ENCODE peak calls at places on chromosome 18, in six cellular contexts. Z is MM.1S, C is cardiac muscle cell, U is fibroblast of mammary gland, F is left lung, K is body of pancreas. E is an unnamed sample.

GRCh38 chr18:32772580-32773186 is at the start of gene KLHL14:
- DNase-seq in F (no peak), U (no peak), Z (no peak), K (no peak), C (no peak), E (no peak)

GRCh38 chr18:3264362-3264761 is 2.4 kb downstream of the MYL12B start:
- DNase-seq in K (no peak), F (no peak), C (no peak), Z (no peak), U (peak), E (no peak)

GRCh38 chr18:77482190-77482928 is 232.7 kb downstream of the GALR1 start:
- DNase-seq in C (no peak), K (no peak), F (no peak), Z (no peak), U (no peak), E (no peak)

GRCh38 chr18:67783215-67783946 is 266.9 kb upstream of the DSEL start:
- DNase-seq in K (no peak), F (no peak), C (no peak), Z (no peak), U (peak), E (peak)

GRCh38 chr18:23683671-23684070 is 5.6 kb upstream of the LAMA3 start:
- DNase-seq in F (peak), K (no peak), Z (no peak), C (no peak), U (peak), E (no peak)

GRCh38 chr18:70368903-70369302 is 80.1 kb downstream of the SOCS6 start:
- DNase-seq in C (no peak), U (peak), K (no peak), F (no peak), Z (no peak), E (no peak)

GRCh38 chr18:24446953-24447537 is 13.4 kb upstream of the HRH4 start:
- DNase-seq in C (no peak), U (peak), K (no peak), Z (peak), F (no peak), E (no peak)

GRCh38 chr18:73235491-73235890 is 367.7 kb upstream of the NETO1 start:
- DNase-seq in C (peak), F (peak), Z (peak), K (no peak), U (peak), E (no peak)

GRCh38 chr18:3454365-3455089 is 4.6 kb downstream of the TGIF1 start:
- DNase-seq in Z (peak), U (peak), C (peak), K (peak), F (no peak), E (peak)

GRCh38 chr18:45287531-45287930 is 327.7 kb upstream of the SLC14A2 start:
- DNase-seq in F (no peak), Z (no peak), C (no peak), U (no peak), K (peak), E (no peak)

GRCh38 chr18:51890762-51891161 is 449.2 kb upstream of the DCC start:
- DNase-seq in U (no peak), C (no peak), F (peak), K (peak), Z (no peak), E (no peak)

GRCh38 chr18:76985156-76985950 is 147.2 kb downstream of the MBP start:
- DNase-seq in U (no peak), K (no peak), Z (no peak), F (no peak), C (no peak), E (no peak)

GRCh38 chr18:9743200-9744016 is 35.3 kb downstream of the RAB31 start:
- DNase-seq in U (peak), C (no peak), F (no peak), Z (no peak), K (no peak), E (peak)

GRCh38 chr18:12254820-12255511 is 805 bp downstream of the CIDEA start:
- DNase-seq in U (no peak), F (no peak), Z (no peak), K (no peak), C (no peak), E (no peak)
- H3K4me3 ChIP-seq in U (no peak), F (no peak), Z (no peak), K (no peak), C (peak), E (no peak)

GRCh38 chr18:7116832-7117389 is 686 bp downstream of the LAMA1 start:
- DNase-seq in C (peak), Z (no peak), F (no peak), K (no peak), U (no peak), E (no peak)
- H3K4me3 ChIP-seq in C (peak), Z (peak), F (peak), K (no peak), U (peak), E (peak)

GRCh38 chr18:31042068-31042390 is 513 bp downstream of the DSC3 start:
- DNase-seq in C (peak), K (no peak), Z (no peak), F (no peak), U (no peak), E (no peak)
- H3K4me3 ChIP-seq in C (peak), K (no peak), Z (no peak), F (no peak), U (no peak), E (peak)

GRCh38 chr18:13461488-13461887 is 242.9 kb downstream of the LDLRAD4 start:
- DNase-seq in U (no peak), Z (no peak), F (no peak), C (no peak), K (no peak), E (no peak)
- H3K4me3 ChIP-seq in U (no peak), Z (no peak), F (no peak), C (no peak), K (no peak), E (no peak)